ENCODE peak calls at places on chromosomes 1 and 21, in five cellular contexts. U, S, C, Q and G are unnamed samples.

GRCh38 chr1:202010042-202011015 is at the start of gene ELF3:
- DNase-seq in C (peak), S (no peak), U (peak), Q (no peak), G (peak)

GRCh38 chr21:23452384-23453083 is 2154.7 kb downstream of the MRPL39 start:
- DNase-seq in U (no peak), C (no peak), Q (peak), S (no peak), G (peak)

GRCh38 chr1:156384658-156385057 is 15.6 kb downstream of the RHBG start:
- DNase-seq in Q (no peak), U (no peak), S (peak), C (no peak), G (no peak)

GRCh38 chr1:84889437-84889836 is 3.6 kb downstream of the LPAR3 start:
- DNase-seq in S (no peak), Q (no peak), U (no peak), C (no peak), G (no peak)

GRCh38 chr1:85692730-85693314 is 15.4 kb downstream of the ZNHIT6 start:
- DNase-seq in U (no peak), C (no peak), S (no peak), Q (no peak), G (no peak)

GRCh38 chr1:213852107-213852506 is 135.7 kb upstream of the PROX1 start:
- DNase-seq in Q (no peak), S (no peak), U (no peak), C (no peak), G (no peak)

GRCh38 chr1:25794325-25794724 is 5.7 kb upstream of the SELENON start:
- DNase-seq in U (no peak), C (no peak), Q (no peak), S (no peak), G (no peak)

GRCh38 chr1:205013683-205014367 is 29.2 kb upstream of the CNTN2 start:
- DNase-seq in C (peak), Q (peak), S (peak), U (no peak), G (no peak)

GRCh38 chr1:200963076-200963475 is 60.4 kb downstream of the KIF21B start:
- DNase-seq in S (no peak), Q (no peak), U (no peak), C (no peak), G (no peak)

DNA sequence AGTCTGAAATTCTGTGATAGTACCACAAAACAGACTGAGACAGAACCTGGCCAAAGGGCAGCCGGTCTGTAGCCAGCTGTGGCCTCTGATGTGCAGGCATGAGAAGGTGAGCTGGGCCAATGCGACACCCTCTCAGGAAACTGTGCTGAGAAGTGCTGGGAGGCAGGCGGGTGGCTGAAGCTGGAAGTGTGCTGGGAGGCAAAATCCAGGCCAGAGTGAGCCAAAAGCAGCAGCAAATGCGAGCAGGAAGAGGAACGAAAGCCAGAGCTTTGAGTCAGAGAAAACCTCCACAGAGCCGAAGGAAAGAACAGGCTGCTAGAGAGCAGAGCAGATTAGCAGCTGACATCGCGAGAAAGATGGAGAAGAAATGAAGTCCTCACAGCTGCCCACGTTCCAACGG is 10.2 kb upstream of the ATP13A2 start:
- DNase-seq in U (no peak), C (no peak), S (no peak), Q (no peak), G (no peak)
- TF ChIP-seq POLR2A in U (no peak), C (no peak), S (no peak), Q (no peak), G (no peak)

GRCh38 chr1:2227341-2228156 is 570 bp upstream of the SKI start:
- DNase-seq in Q (peak), S (peak), U (peak), C (peak), G (peak)
- TF ChIP-seq POLR2A in Q (no peak), S (peak), U (no peak), C (peak), G (peak)

DNA sequence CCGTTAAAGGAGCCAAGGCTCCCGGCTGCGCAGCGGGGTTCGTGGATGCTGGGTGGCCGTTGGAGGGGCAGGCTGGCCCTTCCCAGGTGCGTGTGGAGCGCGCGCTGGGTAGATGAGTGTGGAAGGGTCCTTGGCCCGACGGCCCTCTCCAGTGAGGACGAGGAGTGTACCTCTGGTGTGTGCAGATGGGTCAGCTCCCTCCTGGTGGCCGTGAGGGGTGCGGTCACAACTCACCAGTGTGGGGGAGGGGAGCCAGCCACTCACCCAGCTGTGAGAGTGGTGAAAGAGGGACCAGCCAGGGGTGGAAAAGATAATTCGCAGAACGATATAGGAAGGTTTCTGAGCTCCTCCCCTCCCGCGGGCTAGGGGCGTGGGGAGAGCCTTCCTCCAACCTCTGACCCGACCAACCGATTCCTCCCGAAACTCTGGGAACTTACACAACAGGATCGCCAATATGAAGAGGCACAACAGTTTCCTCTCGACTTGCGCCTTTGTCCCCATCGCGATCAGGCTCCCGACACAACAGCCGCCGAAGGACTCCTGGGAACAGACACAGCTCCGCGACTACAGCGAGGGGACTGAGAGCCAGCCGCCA is at the start of gene F11R:
- DNase-seq in S (peak), C (peak), Q (peak), U (no peak), G (peak)
- TF ChIP-seq POLR2A in S (no peak), C (peak), Q (no peak), U (peak), G (peak)

GRCh38 chr21:39348355-39349210 is at the start of gene HMGN1:
- DNase-seq in C (peak), U (peak), Q (peak), S (peak), G (peak)

GRCh38 chr21:39347537-39347936 is 1.4 kb downstream of the HMGN1 start:
- DNase-seq in C (no peak), Q (no peak), S (no peak), U (no peak), G (peak)

GRCh38 chr21:39349211-39350093 is 564 bp upstream of the HMGN1 start:
- DNase-seq in C (peak), S (peak), Q (peak), U (peak), G (peak)

GRCh38 chr21:39346671-39347327 is 2.1 kb downstream of the HMGN1 start:
- DNase-seq in Q (no peak), S (no peak), C (no peak), U (no peak), G (no peak)

DNA sequence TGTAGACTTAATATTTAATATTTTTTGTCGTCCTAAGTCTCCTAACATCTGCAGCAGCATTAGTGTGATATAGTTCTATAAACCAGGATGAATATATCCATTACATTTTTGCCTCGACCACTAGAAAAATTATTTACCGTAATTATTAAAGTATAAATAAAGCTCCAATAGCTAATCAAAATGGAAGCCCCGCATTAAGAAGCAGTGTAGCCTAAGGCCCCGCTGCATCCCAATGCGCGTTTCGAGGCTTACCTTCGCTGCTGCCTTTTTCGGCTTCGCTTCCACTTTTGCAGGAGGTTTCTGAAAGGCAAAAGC is 891 bp downstream of the HMGN1 start:
- DNase-seq in Q (no peak), S (no peak), U (no peak), C (no peak), G (no peak)
- TF ChIP-seq POLR2A in Q (no peak), S (no peak), U (no peak), C (no peak), G (no peak)

GRCh38 chr21:34889537-34890257 is 159.4 kb downstream of the RUNX1 start:
- DNase-seq in S (peak), Q (peak), C (peak), U (peak), G (peak)

GRCh38 chr21:34886554-34887385 is 162.3 kb downstream of the RUNX1 start:
- DNase-seq in U (no peak), Q (no peak), S (peak), C (peak), G (peak)

GRCh38 chr21:34889287-34889536 is 159.9 kb downstream of the RUNX1 start:
- DNase-seq in Q (peak), C (peak), S (peak), U (no peak), G (peak)

GRCh38 chr21:34888569-34889286 is 160.4 kb downstream of the RUNX1 start:
- DNase-seq in Q (peak), U (peak), C (peak), S (peak), G (peak)

GRCh38 chr21:34887729-34888568 is 161.2 kb downstream of the RUNX1 start:
- DNase-seq in C (peak), Q (peak), S (peak), U (peak), G (peak)
- TF ChIP-seq POLR2A in C (no peak), Q (no peak), S (no peak), U (no peak), G (no peak)

GRCh38 chr1:43360616-43361015 is 1.8 kb downstream of the CDC20 start:
- DNase-seq in S (no peak), U (no peak), C (no peak), Q (no peak), G (no peak)

GRCh38 chr1:43359696-43360095 is 915 bp downstream of the CDC20 start:
- DNase-seq in U (no peak), Q (no peak), S (no peak), C (no peak), G (peak)

GRCh38 chr1:43358121-43358745 is 548 bp upstream of the CDC20 start:
- DNase-seq in C (no peak), Q (no peak), S (no peak), U (no peak), G (peak)

GRCh38 chr1:43357251-43357650 is 1.5 kb upstream of the CDC20 start:
- DNase-seq in S (no peak), C (no peak), Q (no peak), U (no peak), G (no peak)

GRCh38 chr1:43358746-43359693 is at the start of gene CDC20:
- DNase-seq in Q (peak), S (peak), U (peak), C (peak), G (peak)
- TF ChIP-seq POLR2A in Q (no peak), S (no peak), U (no peak), C (no peak), G (peak)

DNA sequence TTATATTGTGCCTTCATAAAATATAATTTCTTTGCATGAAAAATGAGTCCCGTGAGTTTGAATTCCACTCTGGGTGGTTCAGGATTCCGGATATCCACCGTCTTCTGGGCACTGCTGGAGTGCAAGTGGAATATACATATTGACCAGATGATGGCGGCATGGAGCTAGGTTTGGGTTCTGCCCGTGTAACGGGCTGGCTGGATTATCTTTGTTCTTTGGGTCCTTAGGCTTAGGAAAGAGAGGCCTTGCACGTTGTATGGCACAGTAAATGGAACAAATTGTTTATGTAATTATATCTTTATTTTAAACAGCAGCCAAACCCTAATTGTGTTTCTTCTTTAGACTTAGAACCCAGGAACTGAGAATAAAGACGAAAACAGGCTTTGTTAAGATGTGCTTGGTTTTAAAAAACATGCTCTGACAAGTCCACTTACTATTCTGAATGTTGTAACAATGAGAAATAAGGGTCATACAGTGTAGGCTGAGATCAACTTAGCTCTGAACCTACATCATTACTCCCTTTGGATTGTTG is 13.5 kb upstream of the ACBD6 start:
- DNase-seq in C (no peak), Q (peak), U (peak), S (peak), G (peak)
- TF ChIP-seq POLR2A in C (no peak), Q (no peak), U (no peak), S (no peak), G (no peak)

GRCh38 chr21:44872568-44873355 is 728 bp downstream of the PTTG1IP start:
- DNase-seq in S (peak), Q (peak), U (no peak), C (peak), G (peak)

GRCh38 chr21:44869860-44870747 is 3.4 kb downstream of the PTTG1IP start:
- DNase-seq in C (peak), U (no peak), S (no peak), Q (peak), G (peak)

GRCh38 chr21:44871576-44872265 is 1.8 kb downstream of the PTTG1IP start:
- DNase-seq in U (no peak), C (peak), Q (peak), S (peak), G (peak)

GRCh38 chr21:44872266-44872567 is 1.3 kb downstream of the PTTG1IP start:
- DNase-seq in U (no peak), S (no peak), C (no peak), Q (no peak), G (no peak)

DNA sequence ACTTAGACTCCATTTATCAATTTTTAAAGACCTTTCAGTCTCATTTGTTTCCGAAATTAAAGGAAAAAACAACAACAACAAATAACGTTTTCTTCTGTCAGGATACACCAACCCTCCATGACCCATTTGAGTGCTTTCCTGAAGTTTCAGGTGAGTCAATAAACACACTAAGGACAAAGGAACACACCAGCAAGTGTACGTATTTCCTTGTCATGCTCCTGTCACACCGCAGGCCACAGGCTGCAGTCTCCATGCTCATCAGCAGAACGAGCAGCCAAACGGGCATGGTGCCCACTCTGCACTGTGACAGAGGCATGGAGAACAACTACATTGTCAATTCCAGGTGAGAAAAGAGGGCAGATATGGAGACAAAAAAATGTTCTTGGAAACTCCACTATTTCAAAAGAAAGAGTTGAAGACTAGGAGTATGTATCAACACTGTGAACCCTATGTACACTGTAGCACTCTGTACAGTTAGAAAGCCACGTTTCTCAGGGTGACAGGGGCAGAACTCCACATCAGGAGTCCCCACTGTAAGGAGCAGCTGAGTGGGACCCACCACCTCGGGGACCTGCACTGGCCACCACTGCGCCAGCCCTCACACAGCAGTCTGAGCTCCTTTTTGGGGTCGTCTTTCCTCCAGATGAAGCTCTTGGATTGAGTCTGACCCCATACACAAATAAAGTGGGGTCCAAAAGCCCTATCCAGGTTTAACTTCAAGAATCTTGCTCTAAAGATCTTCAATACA is 2.6 kb downstream of the PTTG1IP start:
- DNase-seq in S (peak), C (peak), Q (peak), U (peak), G (no peak)
- TF ChIP-seq POLR2A in S (no peak), C (no peak), Q (no peak), U (no peak), G (no peak)

GRCh38 chr1:151405167-151405951 is 6.0 kb downstream of the PSMB4 start:
- DNase-seq in Q (no peak), C (no peak), U (no peak), S (peak), G (no peak)
- TF ChIP-seq POLR2A in Q (no peak), C (no peak), U (no peak), S (no peak), G (no peak)

DNA sequence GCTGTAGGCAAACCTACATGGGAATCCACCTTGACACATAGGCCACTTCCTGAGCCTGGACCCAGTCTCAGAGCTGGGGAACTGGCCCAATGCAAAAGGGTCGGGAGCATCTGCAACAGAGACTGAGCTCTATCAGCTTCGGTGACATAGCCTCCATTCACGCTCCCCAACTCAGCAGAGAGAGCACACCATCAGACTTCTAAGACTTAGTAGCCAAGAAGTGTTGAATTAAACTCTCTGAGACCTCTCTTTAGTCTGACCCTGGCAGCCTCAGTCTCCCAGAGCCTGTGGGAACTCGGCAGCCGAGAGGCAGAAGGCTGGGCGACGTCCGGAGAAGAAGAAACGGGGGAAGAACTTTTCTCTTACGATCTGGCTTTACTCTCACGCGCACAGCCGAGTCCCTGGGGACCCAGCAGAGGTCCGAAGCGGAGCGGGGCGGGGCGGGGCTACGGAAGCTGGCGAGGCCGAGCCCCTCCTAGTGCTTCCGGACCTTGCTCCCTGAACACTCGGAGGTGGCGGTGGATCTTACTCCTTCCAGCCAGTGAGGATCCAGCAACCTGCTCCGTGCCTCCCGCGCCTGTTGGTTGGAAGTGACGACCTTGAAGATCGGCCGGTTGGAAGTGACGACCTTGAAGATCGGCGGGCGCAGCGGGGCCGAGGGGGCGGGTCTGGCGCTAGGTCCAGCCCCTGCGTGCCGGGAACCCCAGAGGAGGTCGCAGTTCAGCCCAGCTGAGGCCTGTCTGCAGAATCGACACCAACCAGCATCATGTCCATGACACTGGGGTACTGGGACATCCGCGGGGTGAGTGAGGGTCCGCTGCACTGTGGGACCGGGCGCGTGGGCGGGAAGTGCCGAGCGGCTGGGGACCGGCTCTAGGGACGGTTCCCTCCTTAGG is at the start of gene GSTM4:
- DNase-seq in U (peak), C (peak), S (peak), Q (peak), G (peak)
- TF ChIP-seq POLR2A in U (no peak), C (peak), S (no peak), Q (no peak), G (peak)